ENCODE peak calls at places on chromosomes 7 and 10, in seven cellular contexts. A is gastrocnemius medialis, G is IMR-90, X is right lobe of liver, H is HFF-Myc, W is uterus, K is Peyer's patch. O is an unnamed sample.

GRCh38 chr10:28915989-28916588 is 238.8 kb downstream of the BAMBI start:
- DNase-seq in A (no peak), G (no peak), X (no peak), H (no peak), W (no peak), K (no peak), O (no peak)

GRCh38 chr10:133474833-133475734 is 21.3 kb downstream of the SCART1 start:
- DNase-seq in A (no peak), G (no peak), X (no peak), H (no peak), W (no peak), K (no peak), O (no peak)

GRCh38 chr7:55118426-55118825 is 99.6 kb downstream of the EGFR start:
- DNase-seq in A (no peak), G (no peak), X (no peak), H (no peak), W (no peak), K (no peak), O (no peak)

GRCh38 chr10:68625316-68625921 is 65.3 kb downstream of the TET1 start:
- DNase-seq in A (no peak), G (no peak), X (no peak), H (no peak), W (no peak), K (no peak), O (no peak)

GRCh38 chr10:58511765-58512469 is 755 bp upstream of the BICC1 start:
- DNase-seq in A (peak; percentile 6), G (peak; percentile 43), X (peak; percentile 18), H (no peak), W (peak; percentile 39), K (no peak), O (peak; percentile 37)

GRCh38 chr7:47518827-47519226 is 63.1 kb downstream of the TNS3 start:
- DNase-seq in A (no peak), G (peak; percentile 79), X (no peak), H (no peak), W (no peak), K (no peak), O (no peak)

GRCh38 chr10:34254596-34254995 is 560.5 kb downstream of the PARD3 start:
- DNase-seq in A (no peak), G (peak; percentile 48), X (no peak), H (no peak), W (no peak), K (no peak), O (no peak)

GRCh38 chr10:118307768-118308347 is 34.3 kb downstream of the FAM204A start:
- DNase-seq in A (no peak), G (no peak), X (no peak), H (no peak), W (no peak), K (no peak), O (no peak)

GRCh38 chr7:139559364-139560105 is 36.0 kb downstream of the CLEC2L start:
- DNase-seq in A (no peak), G (no peak), X (no peak), H (no peak), W (no peak), K (no peak), O (no peak)

GRCh38 chr10:84289521-84290200 is 38.7 kb upstream of the CCSER2 start:
- DNase-seq in A (no peak), G (no peak), X (no peak), H (no peak), W (no peak), K (no peak), O (no peak)

GRCh38 chr10:118971187-118971586 is 58.3 kb upstream of the NANOS1 start:
- DNase-seq in A (no peak), G (no peak), X (no peak), H (no peak), W (no peak), K (no peak), O (no peak)

GRCh38 chr7:134690016-134690415 is 43.4 kb downstream of the BPGM start:
- DNase-seq in A (no peak), G (peak; percentile 81), X (no peak), H (no peak), W (no peak), K (no peak), O (no peak)

GRCh38 chr7:132622081-132622480 is 45.8 kb upstream of the PLXNA4 start:
- DNase-seq in A (no peak), G (no peak), X (no peak), H (no peak), W (no peak), K (no peak), O (no peak)

GRCh38 chr10:10613654-10614244 is 403.9 kb upstream of the CELF2 start:
- DNase-seq in A (no peak), G (peak; percentile 39), X (no peak), H (no peak), W (peak; percentile 43), K (no peak), O (no peak)

GRCh38 chr10:37146443-37146842 is 21.0 kb downstream of the ANKRD30A start:
- DNase-seq in A (no peak), G (no peak), X (no peak), H (no peak), W (no peak), K (no peak), O (no peak)

DNA sequence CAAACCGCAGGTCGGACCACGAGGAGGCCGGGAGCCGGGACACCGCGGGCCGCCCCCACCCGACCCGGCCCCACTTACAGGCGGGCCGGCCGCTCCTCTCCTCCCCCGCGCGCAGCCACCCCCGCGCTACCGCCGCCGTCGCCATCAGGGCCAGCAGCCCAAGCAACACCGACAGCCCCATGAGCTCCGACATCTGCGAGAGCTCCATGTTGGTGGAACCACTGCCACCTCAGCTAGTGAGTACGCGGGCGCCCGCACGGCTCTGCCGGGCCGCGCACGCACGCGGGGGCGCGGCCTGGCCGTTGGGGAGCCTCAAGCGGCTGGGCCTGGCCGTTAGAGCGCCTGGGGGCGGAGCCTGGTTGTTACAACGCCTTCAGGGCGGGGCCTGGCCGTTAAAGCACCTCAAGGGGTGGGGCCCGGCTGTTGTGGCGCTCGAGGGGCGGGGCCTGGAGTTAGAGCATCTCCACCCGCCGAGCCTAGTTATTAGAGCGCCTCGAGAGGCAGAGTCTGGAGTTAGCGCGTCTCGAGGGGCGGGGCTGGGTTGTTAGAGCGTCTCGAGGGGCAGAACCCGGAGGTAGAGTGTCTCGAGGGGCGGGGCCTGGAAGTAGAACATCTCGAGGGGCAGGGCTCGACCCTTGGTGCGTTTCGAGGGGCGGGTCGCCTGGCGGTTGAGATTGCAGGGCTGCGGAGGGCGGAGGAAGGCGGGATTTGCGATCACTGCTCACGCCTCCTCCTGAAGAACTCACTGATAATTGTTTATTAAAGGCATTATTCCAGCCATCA is at the start of gene TBL2:
- DNase-seq in A (peak; percentile 97), G (peak; percentile 97), X (peak; percentile 99), H (peak; percentile 87), W (peak; percentile 99), K (peak; percentile 100), O (peak; percentile 100)
- TF ChIP-seq CTCF in A (no peak), G (peak; percentile 23), X (peak; percentile 29), H (no peak), W (peak; percentile 17), K (peak; percentile 16), O (no peak)

DNA sequence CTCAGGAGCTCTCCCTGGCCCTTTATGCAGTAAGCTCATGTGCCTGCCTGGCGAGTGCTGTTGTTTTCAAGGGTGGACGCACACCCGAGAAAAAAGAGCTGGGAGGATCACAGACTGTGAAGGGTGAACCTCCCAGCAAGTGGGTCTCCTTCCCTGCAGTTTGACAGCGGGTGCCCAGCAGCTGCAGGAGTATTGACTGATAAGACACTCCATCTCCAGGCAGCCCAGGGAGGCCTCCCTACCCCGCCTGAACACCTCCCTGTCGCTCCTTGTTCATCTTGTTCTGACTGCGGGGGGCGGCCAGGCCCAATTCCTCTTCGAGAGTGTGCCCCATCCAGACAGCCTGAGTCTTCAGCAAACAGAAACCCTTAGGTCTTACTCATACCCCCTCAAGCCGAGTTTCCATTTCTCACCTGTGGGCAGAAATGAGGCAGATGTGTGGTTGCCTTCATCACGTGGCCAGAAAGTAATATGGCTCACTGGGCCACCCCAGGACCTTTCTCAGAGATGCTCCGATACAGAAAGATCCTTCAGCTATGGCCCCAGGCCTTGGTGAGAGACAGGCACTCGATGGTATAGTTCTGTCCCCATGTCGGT is 17.2 kb downstream of the MDH2 start:
- DNase-seq in A (no peak), G (no peak), X (no peak), H (no peak), W (no peak), K (no peak), O (no peak)
- TF ChIP-seq CTCF in A (no peak), G (no peak), X (no peak), H (no peak), W (no peak), K (no peak), O (no peak)

DNA sequence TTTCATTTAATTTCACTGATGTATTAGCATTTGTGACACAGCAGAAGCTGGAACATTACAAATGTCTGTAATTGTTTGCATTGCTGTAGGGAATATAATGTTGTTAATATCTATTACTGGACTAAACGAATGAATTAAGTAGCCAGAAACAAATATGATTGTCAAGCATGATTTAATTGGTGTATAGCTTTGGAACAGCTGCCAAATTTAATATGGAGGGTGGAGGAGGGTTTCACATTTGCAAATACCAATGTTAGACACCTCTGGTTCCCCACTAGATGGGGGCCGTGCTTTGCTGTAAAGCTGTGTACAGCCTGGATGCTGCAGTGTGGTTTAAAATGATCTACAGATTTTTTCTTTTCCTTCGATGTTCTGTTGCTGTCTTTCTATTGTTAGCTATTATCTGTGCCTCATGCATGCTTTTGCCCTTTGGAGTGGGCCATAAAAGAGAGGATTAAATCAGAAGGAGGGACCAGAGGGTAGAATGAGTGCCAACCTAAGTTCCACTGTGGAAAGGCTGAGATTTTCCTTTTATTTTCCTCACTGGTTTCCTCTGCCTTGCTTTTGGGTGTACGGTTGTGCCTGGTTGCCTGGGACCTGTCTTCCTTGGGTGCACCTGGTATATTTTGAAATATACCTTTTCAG is 23.1 kb downstream of the DNAJB9 start:
- DNase-seq in A (no peak), G (no peak), X (peak; percentile 34), H (no peak), W (no peak), K (no peak), O (peak; percentile 15)
- TF ChIP-seq CTCF in A (no peak), G (peak; percentile 23), X (peak; percentile 45), H (peak; percentile 24), W (no peak), K (no peak), O (no peak)

GRCh38 chr7:150847536-150847935 is 4.8 kb upstream of the AOC1 start:
- DNase-seq in A (no peak), G (no peak), X (no peak), H (no peak), W (no peak), K (no peak), O (no peak)

GRCh38 chr7:150846291-150847115 is 5.8 kb upstream of the AOC1 start:
- DNase-seq in A (no peak), G (no peak), X (no peak), H (no peak), W (no peak), K (no peak), O (no peak)

GRCh38 chr7:150849204-150849775 is 3.0 kb upstream of the AOC1 start:
- DNase-seq in A (no peak), G (no peak), X (no peak), H (no peak), W (no peak), K (no peak), O (no peak)

GRCh38 chr7:150848561-150849115 is 3.7 kb upstream of the AOC1 start:
- DNase-seq in A (no peak), G (no peak), X (no peak), H (no peak), W (no peak), K (no peak), O (no peak)

DNA sequence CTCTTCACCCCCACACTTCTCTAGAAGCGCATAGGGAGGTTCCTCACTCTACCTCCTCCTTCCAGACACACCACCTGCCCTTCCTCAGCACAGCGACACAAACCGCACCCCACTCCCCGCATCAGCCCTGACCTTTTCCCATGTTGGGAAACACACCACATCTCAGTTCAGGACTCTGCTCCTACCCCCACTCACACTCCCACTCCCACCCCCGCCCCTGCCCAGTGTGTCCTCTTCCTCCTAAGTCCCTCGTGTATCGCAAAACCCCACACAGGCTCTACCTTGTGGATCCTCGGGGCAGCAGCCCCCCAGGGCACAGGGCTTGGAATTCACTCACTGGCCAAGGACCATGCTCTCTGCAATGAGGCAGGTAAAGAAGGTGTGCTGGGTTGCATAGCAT is 4.2 kb upstream of the AOC1 start:
- DNase-seq in A (no peak), G (no peak), X (no peak), H (no peak), W (no peak), K (no peak), O (no peak)
- TF ChIP-seq CTCF in A (no peak), G (no peak), X (no peak), H (no peak), W (no peak), K (no peak), O (no peak)